ENCODE peak calls at places on chromosomes 5 and 9, in nine cellular contexts. K, Z, U, A, P, G, W, I and V are unnamed samples. For H3K4me1, the result is how much of the 10 kb centered on the place peaks cover.

GRCh38 chr9:113738898-113739604 is 137.1 kb upstream of the ZNF618 start:
- DNase-seq in I (peak), A (no peak), Z (no peak), W (no peak), G (no peak), K (no peak), P (no peak), U (peak), V (no peak)

GRCh38 chr9:120532475-120532874 is 47.5 kb downstream of the CDK5RAP2 start:
- DNase-seq in I (no peak), K (no peak), Z (peak), W (peak), P (peak), G (peak), U (no peak), A (no peak), V (no peak)

GRCh38 chr5:72246239-72246580 is 73.8 kb downstream of the MRPS27 start:
- DNase-seq in K (no peak), A (no peak), G (no peak), U (peak), P (no peak), I (no peak), W (no peak), Z (no peak), V (no peak)

GRCh38 chr5:39826051-39826450 is 401.3 kb upstream of the DAB2 start:
- DNase-seq in Z (no peak), G (no peak), K (no peak), P (no peak), I (no peak), A (no peak), W (no peak), U (no peak), V (no peak)

GRCh38 chr5:17290620-17290974 is 73.2 kb downstream of the BASP1 start:
- DNase-seq in W (no peak), K (no peak), A (no peak), U (no peak), P (no peak), G (no peak), I (no peak), Z (no peak), V (no peak)

GRCh38 chr5:123819818-123820217 is 307.8 kb downstream of the CSNK1G3 start:
- DNase-seq in W (no peak), P (no peak), I (no peak), A (no peak), U (no peak), K (peak), G (no peak), Z (no peak), V (no peak)

GRCh38 chr5:1255081-1255561 is 29.9 kb downstream of the SLC6A18 start:
- DNase-seq in P (no peak), I (no peak), W (no peak), K (no peak), G (no peak), Z (no peak), A (peak), U (no peak), V (no peak)

GRCh38 chr9:129253820-129254381 is 75.8 kb upstream of the IER5L start:
- DNase-seq in Z (peak), P (peak), A (no peak), W (peak), G (peak), I (peak), U (no peak), K (no peak), V (peak)

GRCh38 chr9:119283118-119283794 is 86.0 kb downstream of the BRINP1 start:
- DNase-seq in P (no peak), G (no peak), W (no peak), U (no peak), A (no peak), K (no peak), Z (no peak), I (peak), V (no peak)

GRCh38 chr9:120726484-120726883 is 12.2 kb upstream of the MEGF9 start:
- DNase-seq in P (no peak), W (no peak), Z (no peak), I (no peak), K (no peak), U (no peak), A (no peak), G (no peak), V (no peak)

GRCh38 chr5:116046261-116046660 is 14.0 kb downstream of the ARL14EPL start:
- DNase-seq in I (no peak), G (no peak), A (no peak), W (no peak), Z (no peak), U (no peak), K (no peak), P (no peak), V (no peak)

GRCh38 chr9:114611516-114612271 is 603 bp downstream of the TMEM268 start:
- DNase-seq in W (peak), U (no peak), G (peak), K (peak), I (peak), Z (peak), P (peak), A (no peak), V (peak)

GRCh38 chr5:86665984-86666760 is 48.4 kb downstream of the COX7C start:
- DNase-seq in U (no peak), I (no peak), W (peak), G (peak), A (no peak), K (no peak), P (no peak), Z (no peak), V (no peak)

GRCh38 chr9:37083654-37084053 is 36.7 kb upstream of the ZCCHC7 start:
- DNase-seq in U (no peak), W (no peak), K (peak), Z (no peak), A (no peak), G (no peak), P (no peak), I (no peak), V (no peak)

GRCh38 chr9:37430841-37431597 is 8.5 kb downstream of the GRHPR start:
- DNase-seq in W (peak), U (no peak), G (no peak), I (peak), K (no peak), P (no peak), A (no peak), Z (no peak), V (no peak)

GRCh38 chr5:121967187-121967586 is 5.4 kb downstream of the SRFBP1 start:
- DNase-seq in Z (no peak), U (no peak), A (no peak), P (no peak), I (no peak), G (no peak), W (no peak), K (peak), V (no peak)

GRCh38 chr5:142215915-142216681 is 107.5 kb downstream of the NDFIP1 start:
- DNase-seq in K (peak), A (no peak), G (peak), U (no peak), I (no peak), P (peak), Z (peak), W (peak), V (peak)

GRCh38 chr9:126411225-126411947 is 84.8 kb downstream of the MVB12B start:
- DNase-seq in K (no peak), G (no peak), A (no peak), W (no peak), P (no peak), U (no peak), Z (no peak), I (no peak), V (no peak)

GRCh38 chr9:88197016-88197415 is 58.7 kb upstream of the SPATA31C2 start:
- DNase-seq in I (no peak), G (peak), K (peak), U (no peak), W (no peak), P (no peak), Z (no peak), A (no peak), V (peak)

GRCh38 chr9:7432989-7433388 is 366.6 kb downstream of the DMAC1 start:
- DNase-seq in G (no peak), K (no peak), P (no peak), I (no peak), A (no peak), W (no peak), Z (no peak), U (no peak), V (no peak)

GRCh38 chr5:162768962-162769464 is 668.4 kb upstream of the CCNG1 start:
- DNase-seq in K (no peak), U (no peak), P (no peak), W (no peak), A (no peak), G (no peak), Z (no peak), I (no peak), V (no peak)

GRCh38 chr9:98709968-98710965 is 1.5 kb upstream of the GABBR2 start:
- DNase-seq in U (no peak), W (peak), Z (no peak), K (peak), P (no peak), I (peak), A (no peak), G (no peak), V (no peak)

GRCh38 chr5:140567871-140568270 is 3.2 kb downstream of the SLC35A4 start:
- DNase-seq in I (no peak), A (no peak), G (no peak), P (no peak), W (no peak), K (no peak), U (no peak), Z (no peak), V (no peak)
- H3K4me1 ChIP-seq in I (under half), A (under half), G (under half), P (half or more), W (half or more), K (under half), U (under half), Z (half or more), V (under half)

GRCh38 chr5:30804739-30805313 is 388.7 kb upstream of the CDH6 start:
- DNase-seq in G (no peak), A (no peak), U (no peak), P (no peak), I (peak), Z (no peak), K (peak), W (no peak), V (no peak)

GRCh38 chr5:30808996-30809395 is 384.5 kb upstream of the CDH6 start:
- DNase-seq in A (no peak), W (no peak), I (no peak), U (no peak), P (no peak), G (no peak), K (peak), Z (no peak), V (no peak)

GRCh38 chr5:30802961-30803705 is 390.4 kb upstream of the CDH6 start:
- DNase-seq in K (peak), A (no peak), Z (no peak), I (no peak), P (no peak), W (no peak), G (no peak), U (no peak), V (no peak)
- H3K27ac ChIP-seq in K (no peak), A (no peak), Z (no peak), I (no peak), P (no peak), W (no peak), G (no peak), U (no peak), V (no peak)

GRCh38 chr5:128199104-128199503 is 115.5 kb downstream of the SLC12A2 start:
- DNase-seq in P (no peak), K (peak), W (no peak), U (no peak), A (no peak), G (peak), I (no peak), Z (no peak), V (no peak)

GRCh38 chr5:128197911-128198522 is 114.5 kb downstream of the SLC12A2 start:
- DNase-seq in K (no peak), W (no peak), I (no peak), U (no peak), Z (no peak), A (no peak), P (no peak), G (no peak), V (no peak)

GRCh38 chr5:128195316-128195715 is 111.8 kb downstream of the SLC12A2 start:
- DNase-seq in G (no peak), A (no peak), W (no peak), U (no peak), I (no peak), Z (no peak), K (no peak), P (no peak), V (no peak)

GRCh38 chr5:128196080-128196479 is 112.5 kb downstream of the SLC12A2 start:
- DNase-seq in U (no peak), K (no peak), P (no peak), Z (no peak), W (no peak), A (no peak), G (no peak), I (no peak), V (no peak)

GRCh38 chr5:128196791-128197190 is 113.2 kb downstream of the SLC12A2 start:
- DNase-seq in U (no peak), Z (no peak), W (no peak), P (no peak), G (no peak), I (no peak), K (peak), A (no peak), V (no peak)
- H3K4me3 ChIP-seq in U (no peak), Z (no peak), W (no peak), P (no peak), G (no peak), I (no peak), K (no peak), A (no peak), V (no peak)

DNA sequence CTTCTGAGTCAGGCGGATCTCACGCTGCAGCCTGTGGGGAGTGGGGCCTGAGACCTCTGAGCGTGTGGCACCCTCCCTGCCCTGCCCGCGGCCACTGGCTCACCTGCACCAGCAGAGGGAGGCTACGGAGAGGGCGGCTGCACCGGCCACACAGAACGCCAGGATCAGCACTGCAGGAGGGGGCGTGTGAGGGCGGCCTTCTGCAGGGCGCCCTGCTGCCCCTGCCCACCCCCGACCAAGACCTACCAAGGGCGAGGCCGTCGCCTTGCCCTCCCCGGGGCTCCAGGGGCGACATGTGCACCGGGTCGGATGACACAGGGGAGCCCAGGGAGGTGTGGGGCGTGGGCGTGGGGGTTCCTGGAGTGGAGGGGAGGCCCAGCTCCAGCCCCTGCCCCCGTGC is 5.4 kb downstream of the NPDC1 start:
- DNase-seq in A (no peak), K (no peak), I (no peak), P (no peak), Z (no peak), W (no peak), G (no peak), U (no peak), V (no peak)
- H3K4me1 ChIP-seq in A (under half), K (under half), I (under half), P (under half), Z (under half), W (under half), G (under half), U (under half), V (under half)

GRCh38 chr9:2170737-2171136 is 155.6 kb downstream of the SMARCA2 start:
- DNase-seq in Z (no peak), A (no peak), P (no peak), W (no peak), G (no peak), U (no peak), I (peak), K (no peak), V (no peak)
- H3K27ac ChIP-seq in Z (no peak), A (no peak), P (no peak), W (no peak), G (no peak), U (no peak), I (no peak), K (no peak), V (no peak)

DNA sequence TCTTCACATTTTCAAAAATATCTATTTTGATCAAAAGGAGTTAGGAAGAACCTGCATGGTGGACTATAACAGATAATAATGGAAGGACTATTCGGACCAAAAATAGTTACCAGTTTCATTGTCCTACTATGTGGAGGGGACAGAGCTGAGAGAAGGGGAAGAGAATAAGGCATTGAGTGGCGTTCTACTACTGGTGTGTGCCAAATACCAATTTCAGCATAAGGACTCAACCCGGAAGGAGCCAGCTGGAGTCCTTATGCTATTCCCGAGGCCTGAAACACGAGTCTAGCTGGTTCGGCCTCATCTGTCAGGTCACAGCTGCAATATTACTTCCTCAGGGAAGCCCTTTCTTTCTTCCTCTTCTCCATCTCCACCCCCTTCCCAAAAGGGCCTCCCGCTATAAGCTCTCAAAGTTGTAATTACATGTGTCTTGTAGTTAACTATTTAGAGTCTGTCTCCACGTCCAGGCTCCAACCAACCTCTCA is 20.5 kb upstream of the FER start:
- DNase-seq in Z (peak), K (peak), G (peak), U (no peak), W (peak), I (no peak), A (no peak), P (no peak), V (no peak)
- H3K4me3 ChIP-seq in Z (peak), K (peak), G (peak), U (peak), W (peak), I (peak), A (peak), P (peak), V (peak)

GRCh38 chr5:133948721-133949120 is 19.7 kb downstream of the C5orf15 start:
- DNase-seq in U (no peak), W (no peak), Z (no peak), A (no peak), G (no peak), P (no peak), I (no peak), K (no peak), V (no peak)
- H3K4me1 ChIP-seq in U (under half), W (under half), Z (under half), A (under half), G (under half), P (under half), I (under half), K (under half), V (under half)

GRCh38 chr9:116142706-116143492 is 10.7 kb upstream of the PAPPA start:
- DNase-seq in U (no peak), K (no peak), P (no peak), G (no peak), A (no peak), Z (no peak), W (no peak), I (no peak), V (no peak)
- H3K27ac ChIP-seq in U (no peak), K (no peak), P (no peak), G (no peak), A (no peak), Z (no peak), W (no peak), I (no peak), V (no peak)